ENCODE peak calls at places on chromosomes 2 and 18, in five cellular contexts. W, Q, Y, U and H are unnamed samples.

GRCh38 chr2:8380026-8380425 is 301.8 kb upstream of the ID2 start:
- DNase-seq in U (peak), Q (no peak), W (no peak), Y (no peak), H (no peak)

GRCh38 chr2:70340921-70341765 is 39.3 kb upstream of the FAM136A start:
- DNase-seq in W (peak), Y (peak), U (no peak), Q (peak), H (peak)

GRCh38 chr2:152558174-152559091 is 158.8 kb downstream of the PRPF40A start:
- DNase-seq in W (peak), Q (peak), Y (no peak), U (no peak), H (no peak)

GRCh38 chr2:23499419-23499818 is 114.4 kb downstream of the KLHL29 start:
- DNase-seq in Y (no peak), W (no peak), U (no peak), Q (no peak), H (no peak)

GRCh38 chr2:121346407-121346806 is 61.4 kb upstream of the TFCP2L1 start:
- DNase-seq in Y (no peak), Q (no peak), W (no peak), U (no peak), H (no peak)

GRCh38 chr2:226794077-226794670 is 5.4 kb downstream of the IRS1 start:
- DNase-seq in U (peak), Q (peak), Y (no peak), W (no peak), H (no peak)

GRCh38 chr18:40935423-40935822 is 1019.6 kb upstream of the PIK3C3 start:
- DNase-seq in W (no peak), U (no peak), Y (no peak), Q (peak), H (no peak)

GRCh38 chr2:11786191-11786590 is 39.8 kb downstream of the LPIN1 start:
- DNase-seq in U (no peak), Y (no peak), Q (no peak), W (no peak), H (no peak)

GRCh38 chr2:182863642-182864041 is 2.8 kb downstream of the FRZB start:
- DNase-seq in Y (no peak), Q (no peak), U (no peak), W (no peak), H (no peak)

GRCh38 chr2:10223932-10224720 is 78.6 kb upstream of the HPCAL1 start:
- DNase-seq in U (no peak), W (no peak), Q (no peak), Y (no peak), H (no peak)

GRCh38 chr2:105861198-105861597 is 116.5 kb downstream of the NCK2 start:
- DNase-seq in U (no peak), Q (no peak), Y (no peak), W (no peak), H (no peak)

DNA sequence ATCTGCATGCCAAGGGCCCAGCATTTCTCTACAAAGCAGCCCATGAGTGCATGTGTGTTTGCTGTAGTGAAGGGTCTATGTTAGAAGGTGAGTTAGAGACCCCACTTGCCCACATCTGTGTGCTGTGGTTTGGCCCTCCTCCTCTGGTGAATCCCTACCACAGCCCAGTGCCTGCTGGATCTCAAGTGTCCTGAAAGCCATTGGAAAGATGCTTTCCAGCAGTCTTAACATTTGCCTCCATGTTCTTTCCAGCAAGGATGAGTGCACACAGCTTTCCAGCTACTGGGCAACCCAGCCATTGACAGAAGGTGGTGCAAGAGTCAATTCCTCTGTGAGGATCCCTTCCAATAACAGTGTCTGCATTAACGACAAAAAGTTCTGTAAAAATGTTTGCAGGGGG is 13.6 kb downstream of the CRIM1 start:
- DNase-seq in U (no peak), W (no peak), Y (no peak), Q (no peak), H (no peak)
- TF ChIP-seq CTCF in U (no peak), W (no peak), Y (no peak), Q (no peak), H (no peak)

DNA sequence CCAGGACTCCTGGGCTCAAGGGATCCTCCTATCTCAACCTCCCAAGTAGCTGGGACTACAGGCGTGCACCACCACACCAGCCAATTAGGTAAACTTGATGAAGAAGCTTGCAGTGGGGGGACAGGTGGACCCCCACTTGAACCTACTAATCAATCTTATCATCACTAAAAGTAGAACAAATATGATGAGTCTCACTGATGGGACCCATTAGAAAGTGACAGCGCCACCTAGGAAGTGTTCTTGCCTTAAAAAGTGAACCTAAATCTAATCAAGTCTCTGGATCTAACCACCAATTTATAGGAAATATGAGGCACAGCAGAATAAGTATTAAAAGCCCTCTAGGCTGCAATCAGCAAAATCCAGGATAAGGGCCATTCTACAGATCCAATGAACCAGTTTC is 79.2 kb downstream of the BIN1 start:
- DNase-seq in U (no peak), Y (no peak), Q (no peak), W (no peak), H (no peak)
- TF ChIP-seq CTCF in U (no peak), Y (peak), Q (no peak), W (no peak), H (no peak)

GRCh38 chr2:133884739-133885381 is 316.6 kb upstream of the NCKAP5 start:
- DNase-seq in Y (no peak), W (no peak), Q (peak), U (no peak), H (peak)
- TF ChIP-seq CTCF in Y (peak), W (no peak), Q (peak), U (no peak), H (peak)

DNA sequence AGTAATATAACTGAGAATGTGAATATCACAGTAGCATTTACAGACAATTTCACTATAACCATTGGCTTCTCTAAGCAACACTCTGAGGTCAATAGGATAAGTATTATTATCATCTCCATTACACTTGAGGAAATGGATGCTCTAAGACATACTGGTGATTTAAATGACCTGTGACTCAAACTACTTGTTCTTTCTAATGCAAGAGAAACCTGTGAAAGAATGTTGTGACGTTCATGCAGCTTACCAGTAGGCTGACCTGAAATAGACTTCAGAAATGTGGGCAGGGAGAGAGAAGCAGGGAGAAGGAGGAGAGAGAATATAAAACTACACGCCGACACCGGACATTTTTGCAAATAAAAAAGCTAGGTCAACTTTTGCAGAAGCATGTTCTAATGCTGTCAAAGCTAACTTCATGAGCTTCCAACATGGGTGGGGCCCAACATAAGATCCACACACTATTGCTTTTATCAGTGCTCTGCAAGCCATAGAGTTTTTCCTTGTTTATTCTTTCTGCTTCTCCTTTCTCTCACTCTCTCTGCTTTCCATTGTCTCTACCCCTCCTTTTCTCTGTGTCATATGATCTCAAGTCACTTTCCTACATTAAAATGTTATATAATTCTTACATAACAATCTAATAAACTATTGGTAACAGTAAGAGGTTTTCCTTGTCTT is 217.6 kb upstream of the FN1 start:
- DNase-seq in Y (no peak), W (peak), U (no peak), Q (peak), H (no peak)
- TF ChIP-seq CTCF in Y (no peak), W (no peak), U (no peak), Q (no peak), H (no peak)

GRCh38 chr2:54085069-54085468 is 30.3 kb upstream of the ACYP2 start:
- DNase-seq in Y (no peak), U (no peak), Q (no peak), W (no peak), H (no peak)
- TF ChIP-seq CTCF in Y (peak), U (no peak), Q (no peak), W (no peak), H (peak)

GRCh38 chr2:113132622-113133021 is 5.2 kb downstream of the IL1RN start:
- DNase-seq in U (no peak), W (no peak), Q (no peak), Y (no peak), H (no peak)
- TF ChIP-seq CTCF in U (no peak), W (no peak), Q (no peak), Y (no peak), H (no peak)

GRCh38 chr2:161063074-161063945 is 96.9 kb upstream of the TANK start:
- DNase-seq in Y (peak), W (peak), U (peak), Q (peak), H (peak)

GRCh38 chr2:161067846-161068245 is 92.4 kb upstream of the TANK start:
- DNase-seq in U (no peak), W (no peak), Y (no peak), Q (no peak), H (no peak)

GRCh38 chr2:161061786-161062185 is 98.4 kb upstream of the TANK start:
- DNase-seq in W (no peak), Y (no peak), Q (no peak), U (no peak), H (no peak)

GRCh38 chr2:161059388-161059787 is 100.8 kb upstream of the TANK start:
- DNase-seq in U (peak), Y (no peak), W (no peak), Q (no peak), H (no peak)

DNA sequence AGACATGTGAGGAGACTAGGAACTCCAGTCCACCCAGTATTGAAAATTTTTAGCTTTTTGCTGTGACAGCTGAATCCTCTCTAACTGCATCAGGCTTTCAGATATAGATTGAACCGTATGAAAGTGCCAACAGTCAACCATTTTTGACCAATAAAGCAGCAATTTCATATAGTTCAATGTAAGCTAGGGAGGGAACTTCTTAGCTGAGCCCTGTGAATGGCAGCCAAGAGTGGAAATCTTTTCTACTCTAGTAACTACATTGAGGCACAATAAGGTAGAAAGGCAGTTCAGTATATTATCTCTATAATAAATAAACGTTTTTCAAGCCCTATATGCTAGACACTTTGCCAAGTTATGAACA is 96.3 kb upstream of the TANK start:
- DNase-seq in Q (no peak), Y (no peak), W (no peak), U (no peak), H (no peak)
- TF ChIP-seq CTCF in Q (no peak), Y (no peak), W (no peak), U (no peak), H (no peak)